ENCODE peak calls at places on chromosomes 16 and 17, in six cellular contexts. W, B, I, K, D and S are unnamed samples.

GRCh38 chr17:76523084-76524037 is 14.1 kb downstream of the CYGB start:
- DNase-seq in W (no peak), B (peak; percentile 88), I (peak; percentile 77), K (peak; percentile 63), D (peak; percentile 80), S (no peak)

GRCh38 chr16:68790130-68790761 is 53.1 kb upstream of the TANGO6 start:
- DNase-seq in W (no peak), B (no peak), I (no peak), K (no peak), D (no peak), S (no peak)

GRCh38 chr17:67528751-67529436 is 151.8 kb downstream of the PITPNC1 start:
- DNase-seq in W (no peak), B (no peak), I (no peak), K (no peak), D (no peak), S (peak; percentile 61)

GRCh38 chr16:54654429-54654828 is 276.2 kb upstream of the IRX5 start:
- DNase-seq in W (no peak), B (no peak), I (no peak), K (no peak), D (no peak), S (no peak)

GRCh38 chr17:82300707-82301270 is 16.6 kb downstream of the CD7 start:
- DNase-seq in W (no peak), B (peak; percentile 83), I (peak; percentile 65), K (no peak), D (peak; percentile 64), S (no peak)

GRCh38 chr17:2043785-2044184 is 2.0 kb downstream of the OVCA2 start:
- DNase-seq in W (no peak), B (no peak), I (no peak), K (no peak), D (no peak), S (no peak)

GRCh38 chr16:3919413-3919812 is 38.9 kb upstream of the CREBBP start:
- DNase-seq in W (no peak), B (no peak), I (no peak), K (no peak), D (no peak), S (no peak)

GRCh38 chr17:12899604-12900003 is 110.3 kb downstream of the ARHGAP44 start:
- DNase-seq in W (no peak), B (no peak), I (no peak), K (no peak), D (no peak), S (no peak)

GRCh38 chr17:47882247-47882646 is 13.8 kb upstream of the SP2 start:
- DNase-seq in W (no peak), B (no peak), I (no peak), K (no peak), D (no peak), S (no peak)

GRCh38 chr16:27515874-27516353 is 33.8 kb downstream of the GTF3C1 start:
- DNase-seq in W (no peak), B (peak; percentile 39), I (peak; percentile 47), K (no peak), D (peak; percentile 40), S (no peak)

GRCh38 chr16:79618712-79619050 is 18.1 kb upstream of the MAF start:
- DNase-seq in W (no peak), B (peak; percentile 85), I (peak; percentile 57), K (no peak), D (no peak), S (no peak)

GRCh38 chr17:33871720-33872535 is 383.2 kb upstream of the CCL2 start:
- DNase-seq in W (no peak), B (peak; percentile 12), I (no peak), K (no peak), D (no peak), S (no peak)

GRCh38 chr16:27199747-27200146 is 3.6 kb upstream of the KDM8 start:
- DNase-seq in W (no peak), B (peak; percentile 38), I (peak; percentile 85), K (no peak), D (peak; percentile 67), S (no peak)

GRCh38 chr16:73735018-73735417 is 561.6 kb upstream of the PSMD7 start:
- DNase-seq in W (no peak), B (peak; percentile 13), I (no peak), K (no peak), D (no peak), S (no peak)

GRCh38 chr17:77247048-77247541 is 106.3 kb downstream of the SEC14L1 start:
- DNase-seq in W (no peak), B (peak; percentile 88), I (peak; percentile 78), K (peak; percentile 72), D (peak; percentile 87), S (no peak)

GRCh38 chr16:22847100-22847499 is 33.1 kb downstream of the HS3ST2 start:
- DNase-seq in W (no peak), B (no peak), I (no peak), K (no peak), D (no peak), S (no peak)

GRCh38 chr17:65638221-65638940 is 76.9 kb upstream of the AXIN2 start:
- DNase-seq in W (no peak), B (no peak), I (no peak), K (no peak), D (no peak), S (no peak)